ENCODE peak calls at places on chromosome 14, in five cellular contexts. P is HCT116, D is GM12878, Z is K562, A is HepG2. B is an unnamed sample.
A peak's percentile ranks its signal among the peaks of the same experiment; 100 is the strongest.

GRCh38 chr14:64174922-64175782 is 119.0 kb downstream of the ESR2 start:
- DNase-seq in A (no peak), D (no peak), P (no peak), Z (no peak), B (no peak)

GRCh38 chr14:50321009-50321660 is 9.0 kb downstream of the DMAC2L start:
- DNase-seq in A (peak; percentile 68), Z (peak; percentile 85), D (peak; percentile 82), P (peak; percentile 83), B (no peak)

GRCh38 chr14:67502867-67503266 is 14.3 kb upstream of the TMEM229B start:
- DNase-seq in P (no peak), Z (no peak), D (no peak), A (no peak), B (no peak)

GRCh38 chr14:23114669-23115491 is 4.2 kb downstream of the CEBPE start:
- DNase-seq in A (peak; percentile 52), P (peak; percentile 42), Z (no peak), D (no peak), B (no peak)

GRCh38 chr14:54600685-54601084 is 33.8 kb downstream of the SAMD4A start:
- DNase-seq in D (no peak), Z (no peak), A (no peak), P (no peak), B (no peak)

GRCh38 chr14:70130498-70130897 is 58.3 kb downstream of the SLC8A3 start:
- DNase-seq in Z (no peak), D (no peak), P (no peak), A (no peak), B (no peak)

GRCh38 chr14:54567634-54568561 is 970 bp downstream of the SAMD4A start:
- DNase-seq in D (no peak), P (no peak), A (peak; percentile 14), Z (peak; percentile 46), B (no peak)

GRCh38 chr14:43901950-43902349 is 605.1 kb downstream of the FSCB start:
- DNase-seq in P (no peak), D (no peak), Z (no peak), A (peak; percentile 70), B (no peak)

GRCh38 chr14:34699873-34700621 is 14.3 kb downstream of the CFL2 start:
- DNase-seq in A (peak; percentile 89), P (peak; percentile 72), Z (no peak), D (no peak), B (no peak)

GRCh38 chr14:22414876-22415632 is 174.0 kb downstream of the DAD1 start:
- DNase-seq in A (no peak), P (no peak), Z (no peak), D (no peak), B (no peak)

GRCh38 chr14:101077511-101078074 is 174.1 kb upstream of the RTL1 start:
- DNase-seq in D (no peak), P (no peak), Z (no peak), A (no peak), B (peak; percentile 23)

GRCh38 chr14:90443161-90444076 is 46.6 kb downstream of the CALM1 start:
- DNase-seq in Z (no peak), D (no peak), A (no peak), P (no peak), B (no peak)

GRCh38 chr14:63910593-63911363 is 58.0 kb downstream of the SYNE2 start:
- DNase-seq in D (no peak), A (no peak), P (no peak), Z (no peak), B (no peak)

GRCh38 chr14:96961895-96962294 is 164.7 kb downstream of the VRK1 start:
- DNase-seq in D (no peak), A (no peak), P (no peak), Z (no peak), B (no peak)

GRCh38 chr14:76706811-76707210 is 54.5 kb upstream of the VASH1 start:
- DNase-seq in A (no peak), D (no peak), Z (no peak), P (no peak), B (no peak)

GRCh38 chr14:99995700-99996356 is 69.4 kb upstream of the EVL start:
- DNase-seq in D (peak; percentile 89), Z (peak; percentile 65), A (peak; percentile 55), P (peak; percentile 54), B (peak; percentile 80)

GRCh38 chr14:26872930-26873470 is 275.2 kb upstream of the NOVA1 start:
- DNase-seq in D (no peak), P (no peak), A (no peak), Z (peak; percentile 1), B (no peak)

GRCh38 chr14:54681819-54682261 is 114.9 kb downstream of the SAMD4A start:
- DNase-seq in P (no peak), D (no peak), Z (peak; percentile 50), A (no peak), B (no peak)

GRCh38 chr14:79852975-79853374 is 358.3 kb downstream of the DIO2 start:
- DNase-seq in D (no peak), P (no peak), A (no peak), Z (no peak), B (no peak)

GRCh38 chr14:79861111-79861510 is 350.2 kb downstream of the DIO2 start:
- DNase-seq in D (no peak), A (no peak), Z (no peak), P (no peak), B (no peak)

GRCh38 chr14:79856357-79856756 is 354.9 kb downstream of the DIO2 start:
- DNase-seq in D (no peak), Z (no peak), P (no peak), A (no peak), B (no peak)

DNA sequence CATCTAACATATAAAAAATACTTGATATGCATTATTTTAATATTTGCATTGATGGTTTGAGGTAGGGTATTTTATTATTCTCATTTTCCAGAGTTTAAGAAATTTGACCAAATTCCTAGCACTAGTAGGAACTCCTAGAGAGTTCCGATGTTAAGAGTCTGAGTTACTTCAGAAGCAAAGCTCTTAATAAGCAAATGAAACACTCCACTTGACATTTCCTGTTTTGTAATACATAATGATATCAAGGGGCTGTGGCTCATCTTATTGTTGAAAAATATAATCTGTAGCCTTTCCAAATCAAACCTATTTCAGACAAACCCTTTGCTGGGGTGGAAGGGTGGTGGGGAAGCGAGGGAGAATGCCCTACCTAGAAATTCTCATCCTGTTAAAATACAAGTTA is 355.5 kb downstream of the DIO2 start:
- DNase-seq in A (no peak), P (no peak), D (no peak), Z (no peak), B (no peak)
- TF ChIP-seq SRF in A (no peak), P (no peak), D (no peak), Z (no peak), B (no peak)

GRCh38 chr14:28709571-28710305 is 56.8 kb upstream of the FOXG1 start:
- DNase-seq in A (no peak), Z (no peak), D (no peak), P (no peak), B (no peak)
- TF ChIP-seq SRF in A (no peak), Z (no peak), D (no peak), P (no peak), B (no peak)

GRCh38 chr14:61213116-61213720 is 67.9 kb downstream of the TMEM30B start:
- DNase-seq in Z (no peak), A (no peak), D (no peak), P (no peak), B (no peak)
- TF ChIP-seq SRF in Z (no peak), A (no peak), D (no peak), P (no peak), B (no peak)

DNA sequence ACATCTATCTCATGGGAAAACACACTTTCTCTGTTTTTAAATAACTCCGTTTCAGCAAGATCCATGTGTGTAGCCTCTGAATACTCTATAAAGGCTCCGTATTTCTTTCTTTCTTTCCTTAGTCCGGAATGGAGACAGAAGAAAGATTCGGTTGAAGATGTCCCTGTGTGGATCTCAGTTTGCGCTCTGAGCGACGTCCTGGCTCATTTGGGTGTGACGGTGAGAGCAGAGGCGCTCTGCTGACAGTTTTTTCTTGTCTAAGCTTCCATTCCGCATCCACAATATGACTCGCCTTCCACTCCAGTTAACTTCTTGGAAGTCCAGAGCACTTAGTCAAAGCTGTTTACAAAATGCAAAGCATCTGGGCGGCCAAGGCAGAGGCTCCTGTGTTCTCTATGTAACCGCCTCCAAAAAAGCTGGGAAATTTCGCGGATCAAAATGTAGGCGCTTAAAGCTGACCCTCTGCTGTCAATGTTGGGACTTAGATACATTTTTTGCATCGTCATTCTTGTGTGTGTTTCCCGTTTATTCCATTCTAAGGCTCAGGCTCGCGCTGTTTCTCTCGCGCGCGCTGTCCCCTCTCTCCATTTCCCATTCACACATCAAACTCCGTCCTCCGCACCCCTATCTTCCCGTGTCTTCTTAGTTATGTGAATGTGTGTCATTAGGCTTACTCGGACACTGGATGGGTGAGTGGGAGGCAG is 910 bp upstream of the FLRT2 start:
- DNase-seq in D (no peak), Z (no peak), A (no peak), P (no peak), B (no peak)
- TF ChIP-seq SRF in D (no peak), Z (no peak), A (no peak), P (no peak), B (no peak)

GRCh38 chr14:71556730-71557129 is 375.5 kb upstream of the RGS6 start:
- DNase-seq in D (no peak), A (no peak), P (no peak), Z (no peak), B (no peak)

GRCh38 chr14:71554323-71554722 is 377.9 kb upstream of the RGS6 start:
- DNase-seq in D (peak; percentile 82), Z (no peak), P (no peak), A (no peak), B (no peak)

GRCh38 chr14:71553779-71554178 is 378.4 kb upstream of the RGS6 start:
- DNase-seq in P (no peak), D (no peak), Z (no peak), A (peak; percentile 29), B (no peak)

GRCh38 chr14:71555654-71556559 is 376.3 kb upstream of the RGS6 start:
- DNase-seq in Z (peak; percentile 44), A (peak; percentile 4), P (no peak), D (peak; percentile 98), B (no peak)

DNA sequence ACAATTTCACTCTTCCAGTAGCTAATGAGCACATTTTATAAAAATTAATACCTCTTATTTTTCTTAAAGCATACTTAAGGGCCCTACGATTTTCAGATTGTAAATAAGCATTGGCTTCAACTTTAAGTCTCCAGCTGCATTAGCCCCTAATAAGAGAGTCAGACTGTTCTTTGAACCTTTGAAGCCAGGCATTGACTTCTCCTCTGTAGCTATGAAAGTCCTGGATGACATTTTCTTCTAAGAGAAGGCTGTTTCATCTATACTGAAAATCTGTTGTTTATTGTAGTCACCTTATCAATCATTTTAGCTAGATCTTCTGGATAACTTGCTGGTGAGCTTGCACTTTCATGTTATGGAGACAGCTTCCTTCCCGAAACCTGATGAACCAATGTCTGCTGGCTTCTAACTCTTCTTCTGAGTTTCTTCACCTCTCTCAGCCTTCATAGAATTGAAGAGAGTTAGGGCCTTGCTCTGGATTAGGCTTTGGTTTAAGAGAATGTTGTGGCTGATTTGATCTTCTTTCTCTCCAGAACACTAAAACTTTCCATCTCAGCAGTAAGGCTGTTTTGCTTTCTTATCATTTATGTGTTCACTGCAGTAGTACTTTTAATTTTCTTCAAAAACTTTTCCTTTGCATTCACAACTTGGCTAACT is 377.1 kb upstream of the RGS6 start:
- DNase-seq in D (peak; percentile 48), Z (no peak), A (no peak), P (no peak), B (no peak)
- TF ChIP-seq SRF in D (no peak), Z (no peak), A (no peak), P (no peak), B (no peak)

GRCh38 chr14:103724116-103724515 is 8.5 kb downstream of the ZFYVE21 start:
- DNase-seq in A (no peak), P (no peak), Z (peak; percentile 30), D (no peak), B (no peak)
- TF ChIP-seq SRF in A (no peak), P (no peak), Z (no peak), D (no peak), B (no peak)